ENCODE peak calls at places on chromosomes 7 and 10, in five cellular contexts. C is transverse colon, I is choroid plexus epithelial cell, L is AG04450, T is GM23338. G is an unnamed sample.
A peak's percentile ranks its signal among the peaks of the same experiment; 100 is the strongest.

GRCh38 chr7:73451780-73452398 is 18.3 kb downstream of the FZD9 start:
- DNase-seq in C (no peak), I (peak; percentile 85), L (peak; percentile 42), T (peak; percentile 72), G (no peak)

GRCh38 chr7:12754179-12754578 is 66.7 kb downstream of the ARL4A start:
- DNase-seq in C (no peak), I (no peak), L (no peak), T (no peak), G (no peak)

GRCh38 chr10:88243847-88244730 is 339.0 kb downstream of the RNLS start:
- DNase-seq in C (peak; percentile 66), I (peak; percentile 75), L (peak; percentile 48), T (no peak), G (no peak)

GRCh38 chr7:101898019-101898575 is 80.7 kb downstream of the CUX1 start:
- DNase-seq in C (no peak), I (no peak), L (no peak), T (no peak), G (no peak)

GRCh38 chr7:113730309-113730955 is 188.4 kb downstream of the PPP1R3A start:
- DNase-seq in C (no peak), I (peak; percentile 74), L (peak; percentile 58), T (no peak), G (peak; percentile 18)

GRCh38 chr10:103636492-103636891 is 143.0 kb downstream of the NEURL1 start:
- DNase-seq in C (no peak), I (no peak), L (no peak), T (peak; percentile 73), G (no peak)

GRCh38 chr7:126569402-126569801 is 683.3 kb downstream of the GRM8 start:
- DNase-seq in C (no peak), I (no peak), L (no peak), T (no peak), G (no peak)

GRCh38 chr7:140998715-140999114 is 16.0 kb downstream of the MRPS33 start:
- DNase-seq in C (no peak), I (no peak), L (no peak), T (no peak), G (no peak)

GRCh38 chr10:61752111-61753011 is 89.6 kb downstream of the CABCOCO1 start:
- DNase-seq in C (no peak), I (peak; percentile 57), L (no peak), T (no peak), G (peak; percentile 92)

GRCh38 chr10:70603439-70603778 is 868 bp upstream of the PRF1 start:
- DNase-seq in C (no peak), I (no peak), L (no peak), T (no peak), G (no peak)

GRCh38 chr7:23469961-23470250 is 385 bp downstream of the IGF2BP3 start:
- DNase-seq in C (no peak), I (peak; percentile 33), L (no peak), T (no peak), G (no peak)

GRCh38 chr10:119007211-119007574 is 22.3 kb upstream of the NANOS1 start:
- DNase-seq in C (no peak), I (no peak), L (no peak), T (no peak), G (no peak)

GRCh38 chr7:29102554-29103151 is 43.7 kb downstream of the CPVL start:
- DNase-seq in C (peak; percentile 74), I (peak; percentile 81), L (peak; percentile 8), T (peak; percentile 89), G (no peak)

GRCh38 chr7:80640841-80641240 is 2.4 kb downstream of the CD36 start:
- DNase-seq in C (no peak), I (peak; percentile 79), L (no peak), T (no peak), G (peak; percentile 49)

GRCh38 chr7:137944168-137944567 is 57.7 kb downstream of the CREB3L2 start:
- DNase-seq in C (no peak), I (peak; percentile 93), L (peak; percentile 78), T (no peak), G (no peak)

GRCh38 chr10:46525177-46525823 is 31.2 kb downstream of the GPRIN2 start:
- DNase-seq in C (peak; percentile 7), I (peak; percentile 90), L (peak; percentile 53), T (no peak), G (peak; percentile 82)

GRCh38 chr10:11397980-11398580 is 213.4 kb downstream of the USP6NL start:
- DNase-seq in C (no peak), I (peak; percentile 5), L (no peak), T (no peak), G (no peak)

GRCh38 chr10:103709341-103709920 is 145.9 kb downstream of the SH3PXD2A start:
- DNase-seq in C (no peak), I (peak; percentile 47), L (no peak), T (no peak), G (peak; percentile 63)

GRCh38 chr7:126659124-126659523 is 593.6 kb downstream of the GRM8 start:
- DNase-seq in C (no peak), I (no peak), L (no peak), T (no peak), G (no peak)

GRCh38 chr7:141072548-141073172 is 1.2 kb upstream of the TMEM178B start:
- DNase-seq in C (peak; percentile 19), I (peak; percentile 78), L (peak; percentile 18), T (peak; percentile 70), G (peak; percentile 65)

GRCh38 chr10:90947025-90947960 is 26.4 kb upstream of the ANKRD1 start:
- DNase-seq in C (no peak), I (peak; percentile 65), L (no peak), T (no peak), G (no peak)

GRCh38 chr7:132295198-132295597 is 281.1 kb downstream of the PLXNA4 start:
- DNase-seq in C (no peak), I (no peak), L (no peak), T (no peak), G (no peak)

GRCh38 chr7:129522971-129523340 is 20.6 kb downstream of the SMKR1 start:
- DNase-seq in C (no peak), I (no peak), L (no peak), T (no peak), G (no peak)

GRCh38 chr7:98921608-98922372 is 43.5 kb downstream of the TRRAP start:
- DNase-seq in C (no peak), I (no peak), L (no peak), T (peak; percentile 27), G (no peak)

GRCh38 chr10:5199398-5199797 is 2.8 kb downstream of the AKR1C4 start:
- DNase-seq in C (no peak), I (no peak), L (no peak), T (peak; percentile 44), G (no peak)

GRCh38 chr10:117622471-117623184 is 80.1 kb downstream of the EMX2 start:
- DNase-seq in C (no peak), I (no peak), L (no peak), T (no peak), G (no peak)

GRCh38 chr10:75399461-75400162 is 2.0 kb downstream of the ZNF503 start:
- DNase-seq in C (peak; percentile 87), I (peak; percentile 81), L (no peak), T (peak; percentile 82), G (no peak)

GRCh38 chr7:29831705-29832104 is 25.4 kb downstream of the WIPF3 start:
- DNase-seq in C (no peak), I (no peak), L (no peak), T (no peak), G (no peak)

GRCh38 chr10:59362184-59362966 is at the start of gene FAM13C:
- DNase-seq in C (peak; percentile 68), I (peak; percentile 61), L (no peak), T (peak; percentile 85), G (no peak)

GRCh38 chr10:6813876-6814275 is 233.8 kb upstream of the PRKCQ start:
- DNase-seq in C (no peak), I (no peak), L (no peak), T (no peak), G (no peak)

GRCh38 chr7:144957998-144958397 is 122.1 kb upstream of the TPK1 start:
- DNase-seq in C (no peak), I (no peak), L (no peak), T (peak; percentile 47), G (no peak)

GRCh38 chr7:32943654-32944030 is 13.6 kb upstream of the FKBP9 start:
- DNase-seq in C (no peak), I (no peak), L (no peak), T (no peak), G (no peak)

GRCh38 chr7:32941996-32942782 is 15.1 kb upstream of the FKBP9 start:
- DNase-seq in C (peak; percentile 69), I (peak; percentile 37), L (no peak), T (peak; percentile 40), G (no peak)

GRCh38 chr7:32947420-32947983 is 9.7 kb upstream of the FKBP9 start:
- DNase-seq in C (no peak), I (no peak), L (no peak), T (no peak), G (no peak)

GRCh38 chr7:32941181-32941995 is 15.9 kb upstream of the FKBP9 start:
- DNase-seq in C (no peak), I (no peak), L (no peak), T (peak; percentile 77), G (no peak)

GRCh38 chr7:32942783-32943653 is 14.2 kb upstream of the FKBP9 start:
- DNase-seq in C (peak; percentile 86), I (peak; percentile 71), L (no peak), T (peak; percentile 87), G (no peak)
- TF ChIP-seq CTCF in C (peak; percentile 65), I (peak; percentile 47), L (peak; percentile 47), T (peak; percentile 70), G (peak; percentile 36)

DNA sequence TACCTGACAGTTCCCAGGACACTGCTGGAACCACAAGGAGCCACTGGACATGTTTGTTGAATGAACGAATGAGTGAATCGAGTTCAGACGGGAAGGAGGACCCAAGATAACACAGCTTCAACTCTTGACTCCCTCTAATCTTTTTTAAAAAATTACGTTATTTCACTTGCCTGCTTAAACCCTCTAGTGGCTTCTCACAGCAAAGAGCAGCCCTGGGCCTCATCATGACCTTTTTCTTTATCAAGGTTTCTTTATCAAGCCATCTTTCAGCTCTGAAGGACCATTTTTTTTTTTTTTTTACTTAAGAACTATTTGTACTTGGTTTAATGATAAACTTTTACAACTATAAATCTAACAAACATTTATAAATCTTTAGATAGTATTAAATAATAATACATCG is 110.6 kb downstream of the TAX1BP1 start:
- DNase-seq in C (no peak), I (no peak), L (no peak), T (no peak), G (no peak)
- TF ChIP-seq CTCF in C (no peak), I (no peak), L (no peak), T (no peak), G (no peak)

DNA sequence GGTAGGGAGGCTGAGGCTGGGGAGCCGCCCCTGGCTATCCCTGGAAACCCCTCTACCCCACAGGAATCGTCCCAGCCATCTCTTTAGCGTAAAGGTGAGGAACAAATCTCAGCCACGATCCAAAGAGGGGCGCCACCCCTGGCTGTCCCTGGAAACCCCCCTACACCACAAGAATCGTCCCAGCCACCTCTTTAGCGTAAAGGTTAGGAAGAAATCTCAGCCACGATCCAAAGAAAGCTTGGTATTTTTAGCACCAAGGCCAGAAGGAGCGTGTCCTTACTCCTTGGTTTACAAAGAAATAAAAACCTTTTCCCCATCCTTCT is 757 bp upstream of the TSPAN14 start:
- DNase-seq in C (no peak), I (no peak), L (no peak), T (peak; percentile 64), G (no peak)
- TF ChIP-seq CTCF in C (no peak), I (no peak), L (no peak), T (peak; percentile 33), G (no peak)

DNA sequence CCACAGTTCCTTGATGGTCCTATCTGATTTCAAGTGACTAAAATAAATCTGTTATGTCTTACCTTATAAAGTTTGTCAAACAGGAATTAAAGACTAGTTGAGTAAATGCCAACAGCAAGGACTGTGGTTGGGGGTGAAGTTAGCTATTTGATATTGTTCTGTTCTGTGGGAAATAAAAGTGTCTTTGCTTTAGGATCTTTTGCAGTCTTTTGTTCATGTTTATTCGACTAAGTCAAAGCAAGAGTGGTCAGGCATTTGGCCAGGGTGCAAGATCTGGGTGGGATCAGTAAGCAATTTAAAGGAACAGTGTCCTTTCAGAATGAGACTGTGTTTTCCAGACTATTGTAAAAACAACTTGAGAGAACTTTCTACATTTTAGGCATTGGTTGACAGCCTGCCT is at the start of gene COL28A1:
- DNase-seq in C (no peak), I (no peak), L (no peak), T (no peak), G (no peak)
- TF ChIP-seq CTCF in C (no peak), I (no peak), L (no peak), T (no peak), G (no peak)